ENCODE peak calls at places on chromosomes 12 and 14, in five cellular contexts. One of them, this sample, is unnamed.

GRCh38 chr12:108048686-108049085 is 80.4 kb upstream of the WSCD2 start:
- DNase-seq in mammary epithelial cell: no peak
- DNase-seq in right atrium auricular region: no peak
- DNase-seq in activated T-cell treated with anti-CD3 and anti-CD28 coated beads for 1 hour: no peak
- DNase-seq in iris pigment epithelial cell: no peak
- DNase-seq in this sample: no peak

GRCh38 chr14:76694106-76694505 is 67.2 kb upstream of the VASH1 start:
- DNase-seq in activated T-cell treated with anti-CD3 and anti-CD28 coated beads for 1 hour: no peak
- DNase-seq in iris pigment epithelial cell: no peak
- DNase-seq in right atrium auricular region: no peak
- DNase-seq in mammary epithelial cell: no peak
- DNase-seq in this sample: no peak

GRCh38 chr14:102789349-102789748 is 12.1 kb downstream of the TRAF3 start:
- DNase-seq in mammary epithelial cell: no peak
- DNase-seq in iris pigment epithelial cell: no peak
- DNase-seq in right atrium auricular region: no peak
- DNase-seq in activated T-cell treated with anti-CD3 and anti-CD28 coated beads for 1 hour: no peak
- DNase-seq in this sample: no peak

GRCh38 chr14:99758121-99758871 is 34.9 kb upstream of the EML1 start:
- DNase-seq in mammary epithelial cell: peak
- DNase-seq in activated T-cell treated with anti-CD3 and anti-CD28 coated beads for 1 hour: no peak
- DNase-seq in right atrium auricular region: no peak
- DNase-seq in iris pigment epithelial cell: peak
- DNase-seq in this sample: no peak

GRCh38 chr12:58140395-58140794 is 199.0 kb downstream of the ATP23 start:
- DNase-seq in mammary epithelial cell: no peak
- DNase-seq in iris pigment epithelial cell: no peak
- DNase-seq in right atrium auricular region: no peak
- DNase-seq in activated T-cell treated with anti-CD3 and anti-CD28 coated beads for 1 hour: no peak
- DNase-seq in this sample: no peak

GRCh38 chr12:508795-509194 is 49.1 kb downstream of the B4GALNT3 start:
- DNase-seq in iris pigment epithelial cell: no peak
- DNase-seq in activated T-cell treated with anti-CD3 and anti-CD28 coated beads for 1 hour: no peak
- DNase-seq in right atrium auricular region: no peak
- DNase-seq in mammary epithelial cell: no peak
- DNase-seq in this sample: no peak

GRCh38 chr12:53424626-53425514 is 1.2 kb downstream of the AMHR2 start:
- DNase-seq in mammary epithelial cell: no peak
- DNase-seq in iris pigment epithelial cell: no peak
- DNase-seq in activated T-cell treated with anti-CD3 and anti-CD28 coated beads for 1 hour: no peak
- DNase-seq in right atrium auricular region: no peak
- DNase-seq in this sample: no peak

GRCh38 chr14:72869407-72870329 is 24.2 kb downstream of the DPF3 start:
- DNase-seq in activated T-cell treated with anti-CD3 and anti-CD28 coated beads for 1 hour: no peak
- DNase-seq in right atrium auricular region: no peak
- DNase-seq in iris pigment epithelial cell: no peak
- DNase-seq in mammary epithelial cell: no peak
- DNase-seq in this sample: no peak

GRCh38 chr12:80925237-80925636 is 12.5 kb downstream of the LIN7A start:
- DNase-seq in iris pigment epithelial cell: no peak
- DNase-seq in mammary epithelial cell: no peak
- DNase-seq in right atrium auricular region: no peak
- DNase-seq in activated T-cell treated with anti-CD3 and anti-CD28 coated beads for 1 hour: no peak
- DNase-seq in this sample: no peak

This sample was measured in activated CD8-positive, alpha-beta T cell treated with anti-CD3 and anti-CD28 coated beads for 36 hours.